ENCODE peak calls at places on chromosomes 2 and 18, in six cellular contexts. D is transverse colon, L is right lobe of liver, C is stomach, B is right atrium auricular region, U is A549. W is an unnamed sample. For H3K4me1, the result is how much of the 10 kb centered on the place peaks cover.

GRCh38 chr18:78518805-78519204 is 460.8 kb upstream of the SALL3 start:
- DNase-seq in D (no peak), L (peak), C (peak), B (no peak), U (no peak), W (no peak)

GRCh38 chr18:46688853-46689525 is 32.0 kb upstream of the LOXHD1 start:
- DNase-seq in D (no peak), L (no peak), C (no peak), B (no peak), U (no peak), W (no peak)

GRCh38 chr2:1033058-1033457 is 82.4 kb downstream of the SNTG2 start:
- DNase-seq in D (no peak), L (no peak), C (no peak), B (no peak), U (no peak), W (no peak)

GRCh38 chr2:53964237-53964952 is 6.4 kb downstream of the PSME4 start:
- DNase-seq in D (no peak), L (no peak), C (no peak), B (no peak), U (no peak), W (no peak)

GRCh38 chr2:141810148-141810547 is 320.7 kb downstream of the LRP1B start:
- DNase-seq in D (no peak), L (no peak), C (no peak), B (no peak), U (no peak), W (no peak)

GRCh38 chr18:23833714-23834113 is 144.5 kb downstream of the LAMA3 start:
- DNase-seq in D (no peak), L (no peak), C (no peak), B (no peak), U (no peak), W (no peak)

GRCh38 chr2:204544961-204545860 is at the start of gene PARD3B:
- DNase-seq in D (peak), L (peak), C (peak), B (peak), U (peak), W (peak)

GRCh38 chr18:22814329-22814703 is 118.8 kb upstream of the RBBP8 start:
- DNase-seq in D (no peak), L (no peak), C (no peak), B (no peak), U (no peak), W (no peak)

GRCh38 chr2:109612991-109613921 is 510 bp downstream of the SEPTIN10 start:
- DNase-seq in D (peak), L (peak), C (peak), B (peak), U (peak), W (peak)

GRCh38 chr18:70431203-70431624 is 142.4 kb downstream of the SOCS6 start:
- DNase-seq in D (no peak), L (no peak), C (no peak), B (no peak), U (peak), W (no peak)

GRCh38 chr2:209830722-209831465 is 59.3 kb downstream of the UNC80 start:
- DNase-seq in D (no peak), L (no peak), C (no peak), B (no peak), U (no peak), W (no peak)

GRCh38 chr2:100350661-100351185 is 28.4 kb upstream of the LONRF2 start:
- DNase-seq in D (no peak), L (no peak), C (no peak), B (no peak), U (no peak), W (peak)

GRCh38 chr18:49563130-49563540 is 1.3 kb downstream of the LIPG start:
- DNase-seq in D (no peak), L (no peak), C (no peak), B (no peak), U (no peak), W (peak)

GRCh38 chr2:109372614-109373013 is 241.2 kb downstream of the SEPTIN10 start:
- DNase-seq in D (no peak), L (peak), C (peak), B (no peak), U (no peak), W (no peak)

GRCh38 chr18:61882296-61883004 is 10.4 kb downstream of the RNF152 start:
- DNase-seq in D (no peak), L (no peak), C (no peak), B (no peak), U (no peak), W (no peak)

GRCh38 chr2:189500456-189501160 is 59.3 kb downstream of the WDR75 start:
- DNase-seq in D (no peak), L (no peak), C (no peak), B (no peak), U (no peak), W (no peak)

GRCh38 chr2:12083713-12084420 is 337.4 kb downstream of the LPIN1 start:
- DNase-seq in D (no peak), L (no peak), C (no peak), B (no peak), U (no peak), W (peak)
- H3K4me1 ChIP-seq in D (under half), L (under half), C (under half), B (under half), U (under half), W (under half)

GRCh38 chr2:40213071-40213470 is 238.8 kb downstream of the SLC8A1 start:
- DNase-seq in D (no peak), L (no peak), C (no peak), B (no peak), U (peak), W (peak)
- TF ChIP-seq CTCF in D (peak), L (peak), C (peak), B (peak), U (peak), W (peak)

GRCh38 chr2:20212459-20212870 is 12.5 kb downstream of the SDC1 start:
- DNase-seq in D (no peak), L (no peak), C (no peak), B (no peak), U (no peak), W (peak)
- H3K4me1 ChIP-seq in D (under half), L (under half), C (under half), B (under half), U (half or more), W (under half)

DNA sequence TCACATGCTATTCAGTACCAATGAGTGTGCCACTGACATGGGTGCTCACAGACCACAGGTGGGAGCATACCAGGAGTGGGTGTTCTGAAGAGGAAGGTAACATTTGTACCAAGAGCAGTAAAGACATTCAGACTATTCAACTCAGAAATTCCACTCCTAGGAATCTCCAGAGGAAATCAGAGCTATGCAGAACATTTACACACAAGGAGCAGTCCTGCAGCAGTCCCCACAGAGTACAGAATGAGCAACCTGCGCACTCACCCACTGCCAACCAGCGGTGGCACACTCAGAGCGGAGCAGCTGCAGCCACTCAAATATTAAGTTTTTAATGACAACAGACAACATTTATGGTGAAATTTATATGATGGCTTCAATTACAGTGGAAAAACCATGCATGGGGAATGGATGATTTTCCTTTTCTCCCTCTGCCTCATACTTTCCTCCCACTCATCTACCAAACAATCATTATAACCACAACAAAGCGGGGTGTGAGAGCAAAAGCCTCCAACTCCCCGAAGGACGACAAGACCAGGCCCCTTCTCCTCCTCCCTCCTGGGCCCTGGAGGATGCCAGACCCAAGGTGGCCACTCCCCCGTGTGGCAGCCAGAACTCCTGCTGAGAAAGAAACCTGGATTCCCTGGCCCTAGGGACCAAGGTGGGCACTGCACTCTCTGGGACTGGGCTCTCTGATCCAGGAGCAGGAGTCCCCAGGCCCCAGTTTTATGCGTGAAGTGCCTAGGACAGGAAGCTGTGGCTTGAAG is 5.4 kb downstream of the HS6ST1 start:
- DNase-seq in D (no peak), L (no peak), C (peak), B (peak), U (peak), W (no peak)
- TF ChIP-seq CTCF in D (peak), L (no peak), C (peak), B (no peak), U (no peak), W (peak)

GRCh38 chr2:86442642-86443005 is 1.5 kb downstream of the KDM3A start:
- DNase-seq in D (peak), L (peak), C (peak), B (peak), U (peak), W (peak)
- H3K4me1 ChIP-seq in D (under half), L (under half), C (under half), B (under half), U (under half), W (under half)

W was measured in cardiac muscle cell.